ENCODE peak calls at places on chromosome 1, in four cellular contexts. One of them, this sample, is unnamed.

GRCh38 chr1:224637510-224637909 is 21.4 kb downstream of the CNIH3 start:
- DNase-seq in PC-3: peak; percentile 99
- DNase-seq in HCT116: no peak
- DNase-seq in GM23248: peak; percentile 81
- DNase-seq in this sample: no peak

GRCh38 chr1:31977361-31978131 is 36.1 kb upstream of the KHDRBS1 start:
- DNase-seq in HCT116: peak; percentile 67
- DNase-seq in PC-3: peak; percentile 58
- DNase-seq in GM23248: peak; percentile 65
- DNase-seq in this sample: peak; percentile 55

GRCh38 chr1:30028939-30029338 is 694.4 kb downstream of the MATN1 start:
- DNase-seq in HCT116: no peak
- DNase-seq in GM23248: no peak
- DNase-seq in PC-3: no peak
- DNase-seq in this sample: no peak

GRCh38 chr1:92483442-92484170 is 3.1 kb downstream of the GFI1 start:
- DNase-seq in PC-3: peak; percentile 23
- DNase-seq in HCT116: no peak
- DNase-seq in GM23248: peak; percentile 13
- DNase-seq in this sample: no peak

GRCh38 chr1:9101510-9102146 is 27.3 kb downstream of the GPR157 start:
- DNase-seq in HCT116: peak; percentile 19
- DNase-seq in PC-3: peak; percentile 56
- DNase-seq in GM23248: peak; percentile 81
- DNase-seq in this sample: peak; percentile 88

GRCh38 chr1:79188371-79188770 is 181.8 kb upstream of the ADGRL4 start:
- DNase-seq in HCT116: no peak
- DNase-seq in GM23248: peak; percentile 38
- DNase-seq in PC-3: peak; percentile 56
- DNase-seq in this sample: no peak

GRCh38 chr1:218304281-218305039 is 19.4 kb downstream of the RRP15 start:
- DNase-seq in PC-3: no peak
- DNase-seq in HCT116: no peak
- DNase-seq in GM23248: no peak
- DNase-seq in this sample: no peak

GRCh38 chr1:94741510-94741909 is 78.6 kb upstream of the SLC44A3 start:
- DNase-seq in GM23248: peak; percentile 31
- DNase-seq in PC-3: no peak
- DNase-seq in HCT116: no peak
- DNase-seq in this sample: no peak

GRCh38 chr1:109895720-109896504 is 14.7 kb upstream of the CSF1 start:
- DNase-seq in GM23248: peak; percentile 55
- DNase-seq in PC-3: peak; percentile 54
- DNase-seq in HCT116: no peak
- DNase-seq in this sample: no peak

GRCh38 chr1:96416111-96416595 is 305.4 kb upstream of the PTBP2 start:
- DNase-seq in PC-3: peak; percentile 84
- DNase-seq in GM23248: peak; percentile 97
- DNase-seq in HCT116: no peak
- DNase-seq in this sample: no peak

GRCh38 chr1:30164693-30165092 is 558.7 kb downstream of the MATN1 start:
- DNase-seq in HCT116: no peak
- DNase-seq in GM23248: no peak
- DNase-seq in PC-3: no peak
- DNase-seq in this sample: no peak

GRCh38 chr1:233016798-233017197 is 66.4 kb downstream of the NTPCR start:
- DNase-seq in PC-3: no peak
- DNase-seq in GM23248: no peak
- DNase-seq in HCT116: no peak
- DNase-seq in this sample: no peak

GRCh38 chr1:221187174-221187573 is 307.9 kb downstream of the HLX start:
- DNase-seq in HCT116: no peak
- DNase-seq in GM23248: no peak
- DNase-seq in PC-3: no peak
- DNase-seq in this sample: no peak

GRCh38 chr1:173208868-173209267 is 1.7 kb upstream of the TNFSF4 start:
- DNase-seq in GM23248: no peak
- DNase-seq in HCT116: no peak
- DNase-seq in PC-3: no peak
- DNase-seq in this sample: no peak

GRCh38 chr1:173208146-173208545 is 1.0 kb upstream of the TNFSF4 start:
- DNase-seq in PC-3: peak; percentile 41
- DNase-seq in HCT116: no peak
- DNase-seq in GM23248: peak; percentile 23
- DNase-seq in this sample: no peak

GRCh38 chr1:173205146-173206051 is 1.7 kb downstream of the TNFSF4 start:
- DNase-seq in GM23248: peak; percentile 64
- DNase-seq in PC-3: no peak
- DNase-seq in HCT116: no peak
- DNase-seq in this sample: no peak

GRCh38 chr1:173204693-173205092 is 2.4 kb downstream of the TNFSF4 start:
- DNase-seq in HCT116: no peak
- DNase-seq in GM23248: no peak
- DNase-seq in PC-3: no peak
- DNase-seq in this sample: no peak

GRCh38 chr1:173206816-173207595 is at the start of gene TNFSF4:
- DNase-seq in PC-3: no peak
- DNase-seq in HCT116: no peak
- DNase-seq in GM23248: peak; percentile 62
- DNase-seq in this sample: no peak
- TF ChIP-seq EZH2phosphoT487 in PC-3: no peak
- TF ChIP-seq EZH2phosphoT487 in HCT116: no peak
- TF ChIP-seq EZH2phosphoT487 in GM23248: no peak
- TF ChIP-seq EZH2phosphoT487 in this sample: no peak

DNA sequence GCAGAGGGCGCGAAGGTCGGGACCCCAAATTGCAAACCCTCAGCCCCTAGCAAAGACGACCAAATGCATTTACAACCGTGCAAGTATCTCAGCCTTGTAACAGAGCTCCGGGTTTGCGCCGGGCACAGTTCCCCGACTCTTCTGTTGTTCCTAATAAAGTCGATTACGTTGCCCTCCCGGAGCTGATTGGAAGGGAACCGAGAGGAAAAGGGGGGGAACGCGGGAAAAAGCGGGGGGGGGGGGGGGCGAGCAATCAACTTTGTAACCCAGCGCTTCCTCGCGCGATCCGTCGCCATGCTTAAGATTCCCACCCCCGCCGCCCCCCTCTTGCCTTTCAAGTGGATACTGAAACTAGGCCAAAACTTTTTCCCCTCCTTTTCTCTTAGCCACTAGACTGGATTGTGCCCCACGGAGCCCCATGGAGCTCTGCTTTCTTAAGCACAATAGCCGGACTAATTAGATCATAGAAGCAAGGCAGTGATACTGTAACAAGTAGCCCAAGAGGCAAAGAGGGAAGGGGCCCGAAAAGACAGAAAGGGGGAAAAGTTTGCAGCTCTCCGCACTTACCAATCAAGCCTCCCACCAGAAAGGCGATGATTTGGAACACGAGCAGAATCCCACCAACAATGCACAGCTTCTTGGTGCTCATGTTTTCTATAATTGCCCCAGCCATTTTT is 558 bp downstream of the WLS start:
- DNase-seq in HCT116: no peak
- DNase-seq in GM23248: peak; percentile 80
- DNase-seq in PC-3: peak; percentile 55
- DNase-seq in this sample: no peak
- TF ChIP-seq EZH2phosphoT487 in HCT116: no peak
- TF ChIP-seq EZH2phosphoT487 in GM23248: no peak
- TF ChIP-seq EZH2phosphoT487 in PC-3: no peak
- TF ChIP-seq EZH2phosphoT487 in this sample: no peak

GRCh38 chr1:160682983-160683886 is 28.4 kb downstream of the CD48 start:
- DNase-seq in PC-3: no peak
- DNase-seq in GM23248: no peak
- DNase-seq in HCT116: no peak
- DNase-seq in this sample: no peak

GRCh38 chr1:160679893-160680292 is 31.7 kb downstream of the CD48 start:
- DNase-seq in HCT116: no peak
- DNase-seq in GM23248: no peak
- DNase-seq in PC-3: no peak
- DNase-seq in this sample: no peak

GRCh38 chr1:160681891-160682140 is 29.8 kb downstream of the CD48 start:
- DNase-seq in PC-3: no peak
- DNase-seq in GM23248: no peak
- DNase-seq in HCT116: no peak
- DNase-seq in this sample: no peak

GRCh38 chr1:160680399-160680798 is 31.2 kb downstream of the CD48 start:
- DNase-seq in PC-3: no peak
- DNase-seq in GM23248: no peak
- DNase-seq in HCT116: no peak
- DNase-seq in this sample: no peak

GRCh38 chr1:160681067-160681890 is 30.3 kb downstream of the CD48 start:
- DNase-seq in GM23248: peak; percentile 43
- DNase-seq in HCT116: peak; percentile 78
- DNase-seq in PC-3: peak; percentile 78
- DNase-seq in this sample: peak; percentile 89
- TF ChIP-seq EZH2phosphoT487 in GM23248: no peak
- TF ChIP-seq EZH2phosphoT487 in HCT116: no peak
- TF ChIP-seq EZH2phosphoT487 in PC-3: no peak
- TF ChIP-seq EZH2phosphoT487 in this sample: no peak

DNA sequence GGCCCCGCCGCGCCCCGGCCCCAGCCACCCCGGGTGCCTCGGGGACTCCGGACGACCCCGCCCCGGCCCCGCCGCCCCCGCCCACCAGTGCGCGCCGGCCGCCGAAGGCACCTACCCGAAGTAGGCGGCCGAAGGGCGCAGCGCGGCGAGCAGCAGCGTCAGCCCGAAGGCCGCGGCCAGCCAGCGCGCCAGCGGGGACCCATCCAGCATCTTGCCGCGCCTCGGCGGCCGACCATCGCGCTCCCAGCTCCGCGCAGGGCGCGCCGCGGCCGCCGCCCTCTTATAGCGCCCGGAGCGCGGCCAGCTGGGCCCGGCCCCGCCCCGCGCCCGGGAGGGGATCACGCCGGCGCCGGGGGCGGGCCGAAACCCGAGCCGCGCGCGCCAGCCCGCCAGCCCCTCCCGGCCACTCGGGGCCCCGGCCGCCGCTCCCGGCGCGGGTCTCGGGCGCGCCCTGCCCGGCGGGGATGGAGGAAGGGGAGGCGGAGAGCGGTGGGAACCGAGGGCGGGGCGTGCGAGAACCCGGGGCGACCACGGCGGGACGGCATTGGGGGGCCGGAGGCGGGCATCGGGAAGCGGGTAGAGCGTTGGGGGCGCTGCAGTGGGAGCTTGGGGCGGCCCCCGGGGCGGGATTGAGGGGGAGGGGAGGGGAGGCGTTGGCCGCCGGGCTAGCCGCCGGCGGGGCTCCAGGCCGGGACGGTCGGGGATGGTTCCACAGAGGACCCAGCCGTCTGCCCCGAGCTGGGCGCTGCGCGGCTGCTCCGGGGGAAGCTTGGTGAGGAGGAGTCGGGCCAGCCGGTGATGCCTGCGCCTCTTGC is at the start of gene WNT9A:
- DNase-seq in HCT116: no peak
- DNase-seq in GM23248: peak; percentile 81
- DNase-seq in PC-3: peak; percentile 91
- DNase-seq in this sample: no peak
- TF ChIP-seq EZH2phosphoT487 in HCT116: no peak
- TF ChIP-seq EZH2phosphoT487 in GM23248: no peak
- TF ChIP-seq EZH2phosphoT487 in PC-3: no peak
- TF ChIP-seq EZH2phosphoT487 in this sample: no peak

DNA sequence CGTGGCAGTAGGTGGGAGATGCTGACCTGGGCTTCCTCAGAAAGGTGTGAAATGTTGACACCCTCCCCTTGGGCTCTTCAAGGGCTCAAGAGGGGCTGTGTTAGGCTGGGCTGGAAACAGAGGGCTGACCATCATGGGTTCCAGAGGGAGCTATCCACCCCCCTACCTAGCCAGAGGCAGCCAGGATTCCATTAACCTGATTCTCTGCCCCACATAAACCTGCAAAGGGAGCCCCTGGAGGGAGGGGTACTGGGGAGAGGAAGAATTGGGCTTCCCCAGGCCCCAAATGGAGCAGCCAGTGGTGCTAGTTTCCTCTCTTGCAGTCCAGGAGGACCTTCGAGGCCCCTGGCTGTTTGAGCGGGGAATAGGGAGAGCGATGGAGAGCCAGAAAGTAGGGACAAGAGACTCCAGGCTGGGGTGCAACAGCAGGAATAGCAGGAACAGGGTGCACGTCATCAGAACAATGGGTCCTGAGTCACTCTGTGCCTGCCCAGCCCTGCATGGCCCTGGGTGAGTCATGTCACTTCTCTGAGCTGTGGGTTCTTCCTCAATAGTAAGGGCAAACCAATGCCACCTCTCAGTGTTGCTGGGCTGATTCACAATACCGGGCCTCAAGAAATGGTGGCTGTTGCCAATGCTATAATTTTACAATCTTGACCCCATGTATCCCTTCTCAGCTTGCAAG is 121.2 kb downstream of the EPHB2 start:
- DNase-seq in HCT116: peak; percentile 94
- DNase-seq in PC-3: peak; percentile 96
- DNase-seq in GM23248: peak; percentile 98
- DNase-seq in this sample: no peak
- TF ChIP-seq EZH2phosphoT487 in HCT116: no peak
- TF ChIP-seq EZH2phosphoT487 in PC-3: no peak
- TF ChIP-seq EZH2phosphoT487 in GM23248: no peak
- TF ChIP-seq EZH2phosphoT487 in this sample: no peak

GRCh38 chr1:151858030-151858746 is 4.7 kb upstream of the THEM5 start:
- DNase-seq in HCT116: no peak
- DNase-seq in PC-3: no peak
- DNase-seq in GM23248: peak; percentile 72
- DNase-seq in this sample: no peak
- TF ChIP-seq EZH2phosphoT487 in HCT116: no peak
- TF ChIP-seq EZH2phosphoT487 in PC-3: no peak
- TF ChIP-seq EZH2phosphoT487 in GM23248: no peak
- TF ChIP-seq EZH2phosphoT487 in this sample: no peak

This sample was measured in OCI-LY7.